ENCODE peak calls at places on chromosomes 1 and 21, in nine cellular contexts. K is colonic mucosa, Z is mammary epithelial cell, L is IMR-90, G is kidney, E is H9, W is neuronal stem cell, N is fibroblast of lung, V is HCT116. Q is an unnamed sample.

GRCh38 chr21:37139154-37139553 is 66.1 kb downstream of the TTC3 start:
- DNase-seq in K (no peak), Z (no peak), L (no peak), G (no peak), E (no peak), W (no peak), N (peak), V (no peak), Q (no peak)

GRCh38 chr1:207002731-207003146 is 29.8 kb downstream of the C1orf116 start:
- DNase-seq in K (no peak), Z (peak), L (peak), G (no peak), E (no peak), W (no peak), N (peak), V (no peak), Q (peak)

GRCh38 chr1:221532071-221532755 is 209.7 kb downstream of the DUSP10 start:
- DNase-seq in K (no peak), Z (no peak), L (peak), G (no peak), E (no peak), W (no peak), N (peak), V (no peak), Q (no peak)

GRCh38 chr1:1938276-1938573 is 19.1 kb upstream of the TMEM52 start:
- DNase-seq in K (no peak), Z (no peak), L (no peak), G (peak), E (no peak), W (no peak), N (no peak), V (no peak), Q (no peak)

GRCh38 chr1:101394041-101394440 is 157.2 kb downstream of the S1PR1 start:
- DNase-seq in K (no peak), Z (no peak), L (peak), G (no peak), E (no peak), W (no peak), N (no peak), V (no peak), Q (no peak)

GRCh38 chr1:205225901-205226765 is 1.6 kb upstream of the TMCC2 start:
- DNase-seq in K (no peak), Z (peak), L (no peak), G (no peak), E (no peak), W (no peak), N (peak), V (no peak), Q (no peak)

GRCh38 chr1:201884472-201884871 is 4.2 kb upstream of the SHISA4 start:
- DNase-seq in K (no peak), Z (no peak), L (no peak), G (no peak), E (no peak), W (no peak), N (no peak), V (no peak), Q (no peak)

GRCh38 chr1:15762546-15762945 is 4.0 kb downstream of the FBLIM1 start:
- DNase-seq in K (no peak), Z (no peak), L (no peak), G (no peak), E (peak), W (no peak), N (no peak), V (no peak), Q (no peak)

GRCh38 chr1:109796484-109797305 is 33.0 kb upstream of the EPS8L3 start:
- DNase-seq in K (peak), Z (no peak), L (peak), G (no peak), E (no peak), W (no peak), N (peak), V (no peak), Q (no peak)

GRCh38 chr1:33327587-33328325 is 6.9 kb upstream of the A3GALT2 start:
- DNase-seq in K (no peak), Z (peak), L (peak), G (peak), E (no peak), W (no peak), N (peak), V (no peak), Q (no peak)

GRCh38 chr1:20371411-20371810 is 80.7 kb downstream of the VWA5B1 start:
- DNase-seq in K (no peak), Z (peak), L (peak), G (peak), E (peak), W (peak), N (peak), V (no peak), Q (no peak)

GRCh38 chr1:104402178-104402577 is 652.5 kb downstream of the AMY1C start:
- DNase-seq in K (no peak), Z (no peak), L (no peak), G (no peak), E (no peak), W (no peak), N (no peak), V (no peak), Q (no peak)

GRCh38 chr21:42039911-42040351 is 29.8 kb upstream of the ZBTB21 start:
- DNase-seq in K (no peak), Z (no peak), L (peak), G (peak), E (no peak), W (no peak), N (peak), V (no peak), Q (no peak)

GRCh38 chr1:225471453-225472301 is 43.8 kb upstream of the LBR start:
- DNase-seq in K (peak), Z (no peak), L (no peak), G (peak), E (peak), W (no peak), N (no peak), V (no peak), Q (no peak)

GRCh38 chr1:78743626-78744025 is 94.0 kb downstream of the IFI44 start:
- DNase-seq in K (no peak), Z (peak), L (peak), G (no peak), E (no peak), W (no peak), N (peak), V (no peak), Q (no peak)

GRCh38 chr1:113488576-113489177 is 98.4 kb downstream of the MAGI3 start:
- DNase-seq in K (no peak), Z (peak), L (no peak), G (no peak), E (peak), W (no peak), N (no peak), V (no peak), Q (peak)

GRCh38 chr21:39867198-39867650 is at the start of gene PCP4:
- DNase-seq in K (peak), Z (peak), L (no peak), G (no peak), E (peak), W (peak), N (peak), V (peak), Q (peak)

GRCh38 chr1:93596329-93597089 is 85.1 kb downstream of the BCAR3 start:
- DNase-seq in K (no peak), Z (no peak), L (no peak), G (no peak), E (no peak), W (no peak), N (no peak), V (no peak), Q (no peak)

GRCh38 chr21:43322311-43322710 is 104.6 kb downstream of the SIK1 start:
- DNase-seq in K (no peak), Z (no peak), L (no peak), G (no peak), E (no peak), W (no peak), N (no peak), V (no peak), Q (no peak)

GRCh38 chr1:107124705-107125104 is 16.1 kb upstream of the NTNG1 start:
- DNase-seq in K (no peak), Z (no peak), L (no peak), G (no peak), E (no peak), W (no peak), N (no peak), V (no peak), Q (no peak)

GRCh38 chr1:64473367-64473766 is 3.4 kb downstream of the CACHD1 start:
- DNase-seq in K (no peak), Z (no peak), L (no peak), G (no peak), E (no peak), W (no peak), N (no peak), V (no peak), Q (no peak)

GRCh38 chr1:185595835-185596667 is 138.1 kb upstream of the HMCN1 start:
- DNase-seq in K (peak), Z (peak), L (peak), G (no peak), E (peak), W (peak), N (peak), V (peak), Q (peak)

GRCh38 chr1:16396591-16396990 is 29.5 kb downstream of the SZRD1 start:
- DNase-seq in K (no peak), Z (peak), L (peak), G (no peak), E (no peak), W (no peak), N (peak), V (no peak), Q (no peak)

GRCh38 chr1:98766241-98766640 is 104.7 kb downstream of the SNX7 start:
- DNase-seq in K (no peak), Z (no peak), L (no peak), G (no peak), E (no peak), W (no peak), N (no peak), V (no peak), Q (peak)

GRCh38 chr21:43818685-43819084 is 29.3 kb downstream of the RRP1 start:
- DNase-seq in K (no peak), Z (no peak), L (no peak), G (peak), E (no peak), W (no peak), N (no peak), V (no peak), Q (peak)

GRCh38 chr1:41827991-41828570 is 90.6 kb downstream of the HIVEP3 start:
- DNase-seq in K (no peak), Z (no peak), L (no peak), G (no peak), E (no peak), W (no peak), N (peak), V (no peak), Q (no peak)

GRCh38 chr1:151032164-151032563 is 4.2 kb upstream of the BNIPL start:
- DNase-seq in K (no peak), Z (no peak), L (no peak), G (no peak), E (no peak), W (no peak), N (no peak), V (no peak), Q (no peak)

GRCh38 chr1:65401612-65402011 is 18.9 kb upstream of the LEPR start:
- DNase-seq in K (no peak), Z (no peak), L (no peak), G (no peak), E (no peak), W (no peak), N (no peak), V (no peak), Q (no peak)

GRCh38 chr1:177569476-177569875 is 398.7 kb downstream of the BRINP2 start:
- DNase-seq in K (no peak), Z (no peak), L (peak), G (no peak), E (no peak), W (no peak), N (peak), V (no peak), Q (no peak)

GRCh38 chr1:90162216-90162615 is 167.3 kb downstream of the ZNF326 start:
- DNase-seq in K (no peak), Z (peak), L (no peak), G (no peak), E (no peak), W (no peak), N (no peak), V (no peak), Q (no peak)

GRCh38 chr1:244837597-244838258 is 2.3 kb downstream of the COX20 start:
- DNase-seq in K (no peak), Z (no peak), L (no peak), G (no peak), E (no peak), W (no peak), N (peak), V (no peak), Q (no peak)

GRCh38 chr1:84971957-84972356 is 25.0 kb downstream of the MCOLN2 start:
- DNase-seq in K (no peak), Z (no peak), L (no peak), G (no peak), E (no peak), W (no peak), N (no peak), V (no peak), Q (no peak)

GRCh38 chr1:168709407-168709891 is 19.6 kb downstream of the DPT start:
- DNase-seq in K (peak), Z (peak), L (peak), G (no peak), E (no peak), W (no peak), N (peak), V (no peak), Q (no peak)

GRCh38 chr1:153324912-153325311 is 12.2 kb upstream of the PGLYRP3 start:
- DNase-seq in K (no peak), Z (no peak), L (no peak), G (no peak), E (no peak), W (no peak), N (no peak), V (no peak), Q (no peak)

GRCh38 chr1:246005067-246005466 is 502.0 kb downstream of the SMYD3 start:
- DNase-seq in K (no peak), Z (peak), L (peak), G (no peak), E (no peak), W (no peak), N (peak), V (no peak), Q (no peak)

GRCh38 chr1:24961334-24961733 is 31.3 kb upstream of the RUNX3 start:
- DNase-seq in K (no peak), Z (no peak), L (no peak), G (peak), E (no peak), W (no peak), N (no peak), V (no peak), Q (no peak)

GRCh38 chr1:202283379-202283844 is 58.3 kb downstream of the UBE2T start:
- DNase-seq in K (no peak), Z (peak), L (peak), G (no peak), E (no peak), W (no peak), N (peak), V (peak), Q (peak)

GRCh38 chr1:39952359-39953110 is 2.4 kb upstream of the MFSD2A start:
- DNase-seq in K (no peak), Z (peak), L (no peak), G (no peak), E (no peak), W (no peak), N (peak), V (no peak), Q (no peak)

GRCh38 chr1:180250499-180250770 is 20.4 kb downstream of the LHX4 start:
- DNase-seq in K (no peak), Z (no peak), L (no peak), G (no peak), E (no peak), W (no peak), N (no peak), V (no peak), Q (no peak)

GRCh38 chr1:36136535-36136934 is 11.5 kb upstream of the COL8A2 start:
- DNase-seq in K (no peak), Z (peak), L (peak), G (no peak), E (no peak), W (no peak), N (peak), V (no peak), Q (no peak)
- H3K9ac ChIP-seq in K (no peak), Z (no peak), L (peak), G (no peak), E (no peak), W (no peak), N (no peak), V (no peak), Q (no peak)

GRCh38 chr1:228015276-228016180 is 8.7 kb downstream of the WNT3A start:
- DNase-seq in K (no peak), Z (peak), L (peak), G (peak), E (no peak), W (no peak), N (peak), V (no peak), Q (no peak)

GRCh38 chr1:228014235-228014930 is 7.6 kb downstream of the WNT3A start:
- DNase-seq in K (no peak), Z (peak), L (peak), G (peak), E (no peak), W (no peak), N (peak), V (no peak), Q (no peak)

GRCh38 chr1:228017356-228018124 is 10.7 kb downstream of the WNT3A start:
- DNase-seq in K (no peak), Z (no peak), L (no peak), G (no peak), E (no peak), W (no peak), N (no peak), V (no peak), Q (no peak)

GRCh38 chr1:228016653-228017355 is 10.0 kb downstream of the WNT3A start:
- DNase-seq in K (no peak), Z (no peak), L (no peak), G (no peak), E (no peak), W (no peak), N (no peak), V (no peak), Q (no peak)

GRCh38 chr1:228016181-228016510 is 9.3 kb downstream of the WNT3A start:
- DNase-seq in K (no peak), Z (no peak), L (no peak), G (no peak), E (no peak), W (no peak), N (no peak), V (no peak), Q (no peak)
- H3K9ac ChIP-seq in K (no peak), Z (no peak), L (no peak), G (no peak), E (no peak), W (no peak), N (no peak), V (no peak), Q (no peak)

DNA sequence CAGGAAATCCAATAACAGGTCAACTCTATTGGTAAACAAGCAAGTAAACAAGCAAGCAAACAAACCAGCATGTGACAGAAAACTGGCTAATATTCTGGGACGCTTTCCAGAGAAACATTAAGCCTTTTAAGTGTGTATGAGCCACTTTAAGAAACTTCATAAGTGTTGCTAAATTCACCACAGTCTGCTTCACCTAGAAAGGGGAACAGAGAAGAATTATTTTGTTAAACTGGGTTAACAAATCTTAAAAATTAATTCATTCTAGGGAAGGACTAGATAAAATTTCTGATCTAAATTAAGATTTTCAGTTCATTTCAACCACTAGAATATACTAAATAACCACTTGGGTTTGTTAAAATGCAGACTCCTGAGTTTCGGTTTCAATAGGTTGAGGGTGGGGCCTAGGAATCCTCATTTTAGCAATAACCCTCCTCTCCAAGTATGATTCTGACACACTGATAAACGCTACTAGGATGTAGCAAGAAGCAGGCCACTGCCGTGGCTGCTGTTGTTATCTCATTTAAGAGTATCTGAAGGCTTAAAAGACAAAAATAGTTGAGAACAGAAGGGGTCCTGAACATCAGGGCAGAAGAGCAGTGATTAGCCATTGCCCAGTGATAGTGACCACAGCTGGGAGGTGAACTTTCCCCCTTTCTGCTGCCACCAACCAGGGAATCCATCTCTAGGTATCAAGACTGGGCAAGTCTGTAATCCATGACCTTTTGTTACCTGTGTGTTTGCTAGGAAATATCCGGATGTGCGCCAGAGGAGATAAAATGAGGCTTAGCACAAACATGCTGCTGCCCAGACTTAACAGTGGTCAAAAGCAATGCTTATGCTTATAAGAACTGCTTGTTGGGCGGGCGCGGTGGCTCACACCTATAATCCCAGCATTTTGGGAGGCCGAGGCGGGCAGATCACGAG is 11.2 kb downstream of the CREG1 start:
- DNase-seq in K (no peak), Z (no peak), L (no peak), G (no peak), E (no peak), W (no peak), N (no peak), V (no peak), Q (peak)
- H3K9ac ChIP-seq in K (no peak), Z (no peak), L (no peak), G (no peak), E (no peak), W (no peak), N (no peak), V (no peak), Q (no peak)

DNA sequence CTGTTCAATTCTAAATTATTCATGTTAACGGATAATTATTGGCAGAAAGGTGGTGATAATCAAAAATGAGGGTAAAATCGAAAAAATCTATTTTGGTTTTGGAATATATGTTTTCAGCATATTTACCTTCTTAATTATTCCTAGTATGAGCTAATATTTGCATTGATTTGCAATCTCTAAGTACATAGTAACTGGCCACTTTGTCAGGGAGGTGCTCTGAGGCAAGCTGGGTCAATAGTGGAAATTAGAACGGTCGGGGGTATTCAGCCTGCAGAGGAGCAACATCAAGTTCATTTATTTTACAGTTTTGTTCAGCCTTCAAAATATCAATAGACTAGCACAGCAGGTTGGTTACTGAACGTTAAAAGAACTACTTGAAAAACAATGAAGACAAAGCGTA is 1.8 kb downstream of the OTUD7B start:
- DNase-seq in K (no peak), Z (no peak), L (no peak), G (no peak), E (no peak), W (no peak), N (no peak), V (no peak), Q (peak)
- H3K9ac ChIP-seq in K (peak), Z (no peak), L (peak), G (peak), E (peak), W (no peak), N (no peak), V (peak), Q (no peak)

GRCh38 chr1:3312894-3313578 is 141.4 kb upstream of the ARHGEF16 start:
- DNase-seq in K (peak), Z (peak), L (peak), G (peak), E (peak), W (peak), N (peak), V (peak), Q (no peak)
- H3K9ac ChIP-seq in K (no peak), Z (no peak), L (no peak), G (peak), E (no peak), W (no peak), N (peak), V (peak), Q (no peak)

GRCh38 chr1:27403931-27404330 is 11.5 kb downstream of the GPR3 start:
- DNase-seq in K (no peak), Z (no peak), L (no peak), G (no peak), E (no peak), W (no peak), N (no peak), V (no peak), Q (no peak)
- H3K9ac ChIP-seq in K (no peak), Z (no peak), L (no peak), G (no peak), E (no peak), W (no peak), N (no peak), V (no peak), Q (peak)